ENCODE peak calls at places on chromosomes 5 and 9, in nine cellular contexts. Z is transverse colon; D is left ventricle myocardium inferior; X is psoas muscle; R is SK-N-SH; Q is tibial artery; L is CD4-positive, alpha-beta T cell; O is breast epithelium; U is right atrium auricular region. G is an unnamed sample. For H3K27me3, the result is how much of the 10 kb centered on the place peaks cover.

GRCh38 chr5:143001764-143002351 is 231.7 kb downstream of the ARHGAP26 start:
- DNase-seq in Z (no peak), D (no peak), X (no peak), R (no peak), Q (no peak), L (peak), O (no peak), U (no peak), G (no peak)

GRCh38 chr5:112551437-112552018 is 132.5 kb upstream of the EPB41L4A start:
- DNase-seq in Z (peak), D (no peak), X (no peak), R (peak), Q (no peak), L (peak), O (peak), U (no peak), G (peak)

GRCh38 chr5:9440517-9440916 is 105.4 kb downstream of the SEMA5A start:
- DNase-seq in Z (no peak), D (no peak), X (no peak), R (no peak), Q (no peak), L (no peak), O (no peak), U (no peak), G (no peak)

GRCh38 chr9:129143031-129143441 is 31.8 kb downstream of the PTPA start:
- DNase-seq in Z (peak), D (peak), X (peak), R (peak), Q (peak), L (peak), O (peak), U (peak), G (peak)

GRCh38 chr5:134994560-134995156 is 27.0 kb downstream of the CATSPER3 start:
- DNase-seq in Z (no peak), D (no peak), X (no peak), R (peak), Q (no peak), L (no peak), O (no peak), U (no peak), G (no peak)

GRCh38 chr5:86878250-86878649 is 260.5 kb downstream of the COX7C start:
- DNase-seq in Z (no peak), D (no peak), X (no peak), R (no peak), Q (no peak), L (no peak), O (no peak), U (no peak), G (no peak)

GRCh38 chr5:179287071-179287470 is 58.2 kb downstream of the ADAMTS2 start:
- DNase-seq in Z (no peak), D (peak), X (peak), R (no peak), Q (peak), L (no peak), O (no peak), U (no peak), G (no peak)

GRCh38 chr9:93471135-93471534 is 17.8 kb upstream of the FAM120AOS start:
- DNase-seq in Z (no peak), D (no peak), X (no peak), R (no peak), Q (no peak), L (no peak), O (no peak), U (no peak), G (no peak)

GRCh38 chr9:25716220-25716872 is 38.1 kb upstream of the TUSC1 start:
- DNase-seq in Z (peak), D (no peak), X (no peak), R (peak), Q (no peak), L (no peak), O (peak), U (no peak), G (peak)

GRCh38 chr5:389197-389821 is 53.7 kb upstream of the EXOC3 start:
- DNase-seq in Z (no peak), D (no peak), X (no peak), R (no peak), Q (peak), L (no peak), O (peak), U (peak), G (no peak)

GRCh38 chr5:61307611-61308010 is 24.4 kb upstream of the ZSWIM6 start:
- DNase-seq in Z (no peak), D (no peak), X (no peak), R (no peak), Q (no peak), L (no peak), O (no peak), U (no peak), G (no peak)

GRCh38 chr5:107968998-107969397 is 298.3 kb upstream of the EFNA5 start:
- DNase-seq in Z (no peak), D (no peak), X (no peak), R (no peak), Q (no peak), L (no peak), O (no peak), U (no peak), G (no peak)

GRCh38 chr9:89093201-89093600 is 85.4 kb downstream of the SHC3 start:
- DNase-seq in Z (no peak), D (no peak), X (no peak), R (no peak), Q (no peak), L (no peak), O (no peak), U (no peak), G (no peak)

GRCh38 chr5:141558150-141558549 is 60.6 kb downstream of the DIAPH1 start:
- DNase-seq in Z (no peak), D (no peak), X (no peak), R (no peak), Q (no peak), L (no peak), O (no peak), U (no peak), G (no peak)

GRCh38 chr5:141559481-141559880 is 59.3 kb downstream of the DIAPH1 start:
- DNase-seq in Z (no peak), D (no peak), X (no peak), R (no peak), Q (no peak), L (no peak), O (no peak), U (no peak), G (no peak)

GRCh38 chr5:141557681-141558136 is 61.1 kb downstream of the DIAPH1 start:
- DNase-seq in Z (peak), D (peak), X (peak), R (peak), Q (peak), L (peak), O (peak), U (peak), G (peak)

GRCh38 chr5:141560141-141560540 is 58.7 kb downstream of the DIAPH1 start:
- DNase-seq in Z (no peak), D (no peak), X (no peak), R (no peak), Q (no peak), L (no peak), O (no peak), U (no peak), G (no peak)

DNA sequence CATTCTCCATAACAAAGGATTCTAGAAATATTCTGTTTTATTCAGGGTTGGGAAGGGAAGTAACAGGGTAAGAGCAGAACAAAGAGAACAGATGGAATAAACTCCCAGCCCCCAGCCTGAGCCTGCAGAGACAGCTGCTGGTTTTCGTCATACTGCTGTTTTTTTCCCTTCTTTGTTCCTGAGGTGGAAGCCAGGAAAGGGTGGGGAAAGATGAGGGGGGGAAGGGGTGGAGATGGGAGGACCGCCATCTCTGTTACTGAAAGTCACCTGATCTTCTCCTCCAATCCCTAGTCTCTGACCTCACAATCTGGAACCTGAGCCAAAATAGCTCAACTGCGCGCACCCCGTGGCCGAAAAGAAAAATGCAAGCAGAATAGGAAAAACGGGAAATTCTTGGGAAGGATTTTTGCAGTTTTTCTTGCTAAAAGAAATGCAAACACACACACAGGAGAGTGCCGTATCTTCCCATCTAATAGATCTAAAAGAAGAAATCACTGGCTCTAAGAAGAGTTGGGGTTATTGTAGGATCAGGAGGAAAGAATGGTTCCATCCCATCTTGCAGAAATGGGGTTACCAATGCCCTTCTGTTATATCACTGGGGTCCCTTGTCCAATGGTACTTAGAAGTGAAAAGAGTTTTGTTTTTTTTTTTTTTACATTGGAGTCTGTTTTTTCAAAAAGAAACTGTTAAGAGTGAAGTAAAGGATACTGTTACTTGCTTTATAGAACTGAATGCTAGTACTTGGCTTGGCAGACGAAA is 57.9 kb downstream of the DIAPH1 start:
- DNase-seq in Z (peak), D (peak), X (peak), R (peak), Q (peak), L (no peak), O (peak), U (peak), G (peak)
- TF ChIP-seq CTCF in Z (peak), D (peak), X (peak), R (peak), Q (peak), L (no peak), O (peak), U (peak), G (peak)

DNA sequence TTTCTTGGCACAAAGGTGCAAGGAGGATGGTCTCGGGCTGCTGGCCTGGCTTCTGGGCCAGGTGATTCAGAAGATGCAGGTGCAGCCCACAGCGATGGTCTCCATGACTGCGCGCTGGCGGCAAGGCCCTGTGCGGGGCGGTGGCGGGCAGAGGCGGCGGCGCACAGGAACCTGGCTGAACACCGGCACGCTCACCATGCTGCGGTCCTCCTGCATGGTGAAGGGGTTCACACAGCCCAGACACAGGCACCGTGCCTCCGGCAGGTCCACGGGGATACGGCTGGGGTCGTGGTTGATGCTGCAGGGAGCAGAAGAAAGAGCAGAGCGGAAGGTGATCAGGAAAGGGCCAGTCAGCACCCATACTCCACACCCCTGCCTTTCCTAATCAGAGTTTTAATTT is 4.8 kb downstream of the IL17B start:
- DNase-seq in Z (no peak), D (no peak), X (no peak), R (peak), Q (no peak), L (no peak), O (no peak), U (no peak), G (no peak)
- H3K27me3 ChIP-seq in Z (under half), D (under half), X (under half), R (under half), Q (under half), L (under half), O (under half), U (under half), G (under half)

DNA sequence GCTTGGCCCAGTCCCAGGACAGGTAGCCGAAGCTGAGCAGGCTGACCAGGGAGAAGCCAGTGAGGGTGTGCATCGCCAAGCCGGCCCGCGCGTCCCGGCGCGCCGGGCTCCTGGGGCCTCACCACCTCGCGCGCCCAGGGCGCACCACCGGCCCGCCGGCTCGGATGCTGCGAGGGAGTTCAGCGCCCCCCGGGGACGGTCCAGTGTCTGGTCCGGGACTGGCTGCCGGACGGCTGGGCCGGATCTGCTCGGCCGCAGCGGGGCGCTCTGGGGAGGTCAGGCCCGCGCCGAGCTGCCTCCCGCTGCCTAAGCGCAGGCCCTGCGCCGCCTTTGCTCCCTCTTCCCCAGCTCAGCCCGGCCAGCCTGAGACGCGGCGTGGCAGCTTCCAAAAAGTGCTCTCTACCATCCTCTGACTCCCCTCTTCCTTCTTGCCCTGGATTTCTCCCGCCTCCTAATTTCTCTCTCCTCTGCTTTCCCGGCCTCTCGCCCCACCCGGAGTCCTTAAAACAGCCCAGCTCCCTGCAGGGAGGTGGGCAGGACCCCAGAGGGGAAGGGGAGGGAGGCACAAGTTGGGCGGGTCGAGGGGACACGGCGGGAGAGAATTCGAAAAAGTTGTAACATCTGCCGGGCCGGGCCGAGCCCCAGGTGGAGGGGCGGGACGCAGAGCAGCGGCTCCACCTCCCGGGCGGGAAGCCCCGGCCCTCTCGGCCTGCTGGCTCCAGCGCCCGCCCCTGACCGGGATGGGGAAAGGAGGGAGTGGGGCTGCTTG is at the start of gene ARSI:
- DNase-seq in Z (peak), D (peak), X (peak), R (no peak), Q (no peak), L (no peak), O (no peak), U (no peak), G (no peak)
- TF ChIP-seq CTCF in Z (no peak), D (no peak), X (peak), R (no peak), Q (no peak), L (no peak), O (no peak), U (peak), G (no peak)

GRCh38 chr5:31637851-31638250 is 1.1 kb upstream of the PDZD2 start:
- DNase-seq in Z (no peak), D (no peak), X (no peak), R (peak), Q (no peak), L (no peak), O (no peak), U (no peak), G (no peak)
- H3K27me3 ChIP-seq in Z (under half), D (under half), X (under half), R (under half), Q (under half), L (under half), O (under half), U (under half), G (under half)

DNA sequence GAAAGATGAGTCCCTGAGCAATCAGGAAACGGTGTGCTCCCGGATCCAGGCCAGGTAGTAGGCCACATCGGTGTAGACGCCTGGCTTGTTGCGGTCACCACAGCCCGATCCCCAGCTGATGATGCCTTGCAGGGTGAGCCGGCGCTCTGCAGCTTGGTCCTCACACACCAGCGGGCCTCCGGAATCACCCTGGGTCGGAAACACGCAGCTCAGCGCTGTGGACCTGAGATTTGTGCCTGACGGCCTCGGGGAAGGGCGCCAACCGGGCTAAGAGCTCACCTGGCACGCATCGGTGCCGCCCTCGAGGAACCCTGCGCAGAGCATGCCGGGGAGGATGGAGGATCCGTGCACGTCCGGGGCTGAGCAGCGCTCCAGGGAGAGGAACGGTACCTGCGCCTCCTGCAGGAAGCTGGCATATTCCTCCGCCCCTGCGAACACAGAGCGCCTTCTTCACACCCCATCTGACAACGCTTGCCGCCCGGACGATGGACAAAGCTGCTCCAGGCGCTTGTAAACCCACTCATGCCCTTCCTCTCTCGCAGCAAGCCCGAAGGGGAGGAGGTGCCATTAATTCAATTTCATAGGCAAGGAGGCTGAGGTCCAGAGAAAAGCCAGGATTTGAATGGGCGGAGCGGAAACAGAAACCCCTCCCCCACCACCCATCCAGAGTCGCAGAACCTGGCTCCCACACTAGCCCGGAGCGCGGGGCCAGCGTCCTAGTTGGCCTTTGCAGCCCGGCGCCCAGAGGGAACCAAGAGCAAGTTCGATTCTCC is 2.0 kb upstream of the PFN3 start:
- DNase-seq in Z (peak), D (peak), X (peak), R (peak), Q (no peak), L (peak), O (peak), U (no peak), G (peak)
- TF ChIP-seq CTCF in Z (peak), D (peak), X (no peak), R (peak), Q (no peak), L (peak), O (peak), U (peak), G (peak)

DNA sequence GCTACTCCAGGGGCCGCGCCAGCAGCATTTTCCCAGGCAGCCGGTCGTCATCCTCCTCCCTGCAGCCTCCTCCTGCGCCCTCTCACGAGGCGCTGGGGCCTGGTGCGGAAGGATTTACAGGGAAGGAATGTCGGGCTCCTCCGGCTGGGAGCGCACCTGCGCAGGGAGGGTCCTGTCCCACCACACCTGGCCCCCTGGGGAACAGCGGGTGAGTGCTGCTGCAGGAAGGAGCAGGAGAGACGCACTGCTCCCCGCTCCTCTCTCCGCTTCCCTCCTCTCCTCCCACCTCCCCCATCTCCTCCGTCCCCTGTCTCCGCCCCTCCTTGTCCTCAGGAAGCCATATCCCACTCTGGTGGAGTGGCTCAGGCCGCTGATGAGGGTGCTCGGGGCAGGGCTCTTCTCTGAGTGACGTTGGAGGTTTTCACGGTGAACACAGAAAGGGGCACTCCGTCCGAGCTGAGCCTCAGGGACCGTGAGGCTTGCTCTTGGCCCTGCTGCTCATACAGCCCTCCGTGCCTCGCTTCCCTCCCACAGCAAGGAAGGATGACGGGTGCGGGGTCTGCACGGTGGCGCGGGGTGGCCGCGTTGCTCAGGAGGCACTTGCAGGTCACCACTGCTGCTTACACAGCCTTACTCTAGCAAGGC is 31.3 kb downstream of the IRX4 start:
- DNase-seq in Z (no peak), D (no peak), X (no peak), R (no peak), Q (no peak), L (no peak), O (no peak), U (no peak), G (no peak)
- H3K27me3 ChIP-seq in Z (half or more), D (half or more), X (under half), R (half or more), Q (under half), L (under half), O (under half), U (under half), G (under half)